ENCODE peak calls at places on chromosome 7, in six cellular contexts. R, I, P, J, B and V are unnamed samples.

GRCh38 chr7:46291064-46291463 is 370.0 kb upstream of the IGFBP3 start:
- DNase-seq in J (no peak), I (no peak), P (no peak), R (peak; percentile 54), B (no peak), V (no peak)

GRCh38 chr7:112481833-112482669 is 1.3 kb downstream of the LSMEM1 start:
- DNase-seq in B (no peak), R (peak; percentile 86), J (no peak), P (no peak), I (peak; percentile 50), V (no peak)

GRCh38 chr7:146647444-146647843 is 530.8 kb downstream of the CNTNAP2 start:
- DNase-seq in J (no peak), P (no peak), R (no peak), B (no peak), I (no peak), V (no peak)

GRCh38 chr7:64951250-64951848 is 39.5 kb downstream of the ZNF117 start:
- DNase-seq in R (peak; percentile 54), P (no peak), B (no peak), J (no peak), I (peak; percentile 16), V (peak; percentile 41)

GRCh38 chr7:76003351-76003750 is 9.0 kb upstream of the TMEM120A start:
- DNase-seq in J (no peak), R (no peak), I (no peak), B (no peak), P (no peak), V (no peak)

GRCh38 chr7:32881074-32881982 is 10.2 kb downstream of the KBTBD2 start:
- DNase-seq in R (peak; percentile 36), I (no peak), P (no peak), J (no peak), B (no peak), V (no peak)

GRCh38 chr7:96311967-96312366 is 9.9 kb downstream of the SLC25A13 start:
- DNase-seq in I (no peak), J (no peak), B (no peak), P (no peak), R (peak; percentile 35), V (no peak)

GRCh38 chr7:44220046-44220720 is 19.4 kb downstream of the YKT6 start:
- DNase-seq in P (no peak), B (peak; percentile 52), R (no peak), I (no peak), J (no peak), V (no peak)

GRCh38 chr7:66110861-66111260 is 3.8 kb upstream of the CRCP start:
- DNase-seq in J (no peak), R (peak; percentile 95), B (peak; percentile 3), I (peak; percentile 94), P (no peak), V (no peak)

GRCh38 chr7:112749775-112750174 is 40.4 kb downstream of the TMEM168 start:
- DNase-seq in B (no peak), J (no peak), R (no peak), I (no peak), P (no peak), V (no peak)

GRCh38 chr7:83415840-83416239 is 233.1 kb downstream of the SEMA3E start:
- DNase-seq in B (no peak), J (no peak), I (no peak), R (no peak), P (no peak), V (no peak)

GRCh38 chr7:144398291-144398690 is 5.2 kb downstream of the NOBOX start:
- DNase-seq in R (no peak), B (no peak), P (peak; percentile 13), I (no peak), J (no peak), V (no peak)

GRCh38 chr7:117019786-117020604 is 66.7 kb downstream of the ST7 start:
- DNase-seq in J (no peak), P (peak; percentile 73), B (peak; percentile 64), R (peak; percentile 97), I (peak; percentile 54), V (no peak)

GRCh38 chr7:4248295-4248694 is 433.8 kb upstream of the FOXK1 start:
- DNase-seq in R (no peak), I (no peak), B (no peak), P (no peak), J (no peak), V (no peak)

GRCh38 chr7:200704-201103 is 8.3 kb downstream of the FAM20C start:
- DNase-seq in R (no peak), B (no peak), I (no peak), J (no peak), P (no peak), V (no peak)

GRCh38 chr7:64636386-64636785 is 29.5 kb upstream of the ZNF107 start:
- DNase-seq in J (no peak), P (no peak), R (no peak), I (no peak), B (no peak), V (no peak)

GRCh38 chr7:24587853-24588252 is 14.6 kb downstream of the PALS2 start:
- DNase-seq in P (no peak), B (no peak), J (no peak), R (no peak), I (no peak), V (peak; percentile 59)

GRCh38 chr7:54796150-54796549 is 37.1 kb upstream of the SEC61G start:
- DNase-seq in R (peak; percentile 20), I (no peak), P (no peak), B (no peak), J (no peak), V (no peak)

GRCh38 chr7:33970566-33970965 is 65.2 kb downstream of the BMPER start:
- DNase-seq in P (no peak), R (no peak), B (no peak), J (no peak), I (no peak), V (no peak)

GRCh38 chr7:254337-255037 is 35.5 kb upstream of the FOXL3 start:
- DNase-seq in P (no peak), B (no peak), R (no peak), I (no peak), J (no peak), V (no peak)

GRCh38 chr7:107304636-107305035 is 135.8 kb downstream of the HBP1 start:
- DNase-seq in B (no peak), J (no peak), P (no peak), R (no peak), I (no peak), V (no peak)

GRCh38 chr7:47757946-47758371 is 176.0 kb upstream of the TNS3 start:
- DNase-seq in R (peak; percentile 73), J (no peak), P (peak; percentile 90), I (no peak), B (no peak), V (no peak)

GRCh38 chr7:16320261-16320660 is 101.1 kb downstream of the CRPPA start:
- DNase-seq in I (no peak), J (no peak), R (no peak), B (no peak), P (no peak), V (no peak)

GRCh38 chr7:16317406-16317805 is 103.9 kb downstream of the CRPPA start:
- DNase-seq in I (no peak), J (no peak), P (no peak), R (no peak), B (no peak), V (no peak)

GRCh38 chr7:16318463-16318862 is 102.9 kb downstream of the CRPPA start:
- DNase-seq in R (no peak), I (no peak), P (no peak), J (no peak), B (no peak), V (no peak)

GRCh38 chr7:16315280-16315679 is 106.1 kb downstream of the CRPPA start:
- DNase-seq in P (no peak), J (no peak), I (no peak), R (no peak), B (no peak), V (no peak)

GRCh38 chr7:16318989-16319915 is 102.1 kb downstream of the CRPPA start:
- DNase-seq in P (no peak), J (no peak), B (no peak), I (peak; percentile 81), R (peak; percentile 40), V (no peak)
- H3K27ac ChIP-seq in P (no peak overlapping the region), J (no peak overlapping the region), B (no peak overlapping the region), I (peak overlapping the region; percentile 49), R (no peak overlapping the region), V (no peak overlapping the region)

GRCh38 chr7:140294454-140294853 is 103.9 kb downstream of the SLC37A3 start:
- DNase-seq in J (no peak), B (no peak), I (no peak), R (no peak), P (no peak), V (no peak)

GRCh38 chr7:140297192-140297591 is 101.1 kb downstream of the SLC37A3 start:
- DNase-seq in B (no peak), I (no peak), R (no peak), P (no peak), J (no peak), V (no peak)

GRCh38 chr7:140300263-140301131 is 97.8 kb downstream of the SLC37A3 start:
- DNase-seq in R (no peak), J (no peak), B (no peak), I (no peak), P (no peak), V (no peak)

GRCh38 chr7:140295224-140295623 is 103.1 kb downstream of the SLC37A3 start:
- DNase-seq in J (no peak), R (no peak), P (no peak), I (no peak), B (no peak), V (no peak)

GRCh38 chr7:140298213-140298612 is 100.1 kb downstream of the SLC37A3 start:
- DNase-seq in I (no peak), B (no peak), R (no peak), J (no peak), P (no peak), V (no peak)
- H3K27me3 ChIP-seq in I (no peaks in the 10 kb centered on the region), B (no peaks in the 10 kb centered on the region), R (peaks cover 7% of the 10 kb centered on the region), J (no peaks in the 10 kb centered on the region), P (no peaks in the 10 kb centered on the region), V (no peaks in the 10 kb centered on the region)

DNA sequence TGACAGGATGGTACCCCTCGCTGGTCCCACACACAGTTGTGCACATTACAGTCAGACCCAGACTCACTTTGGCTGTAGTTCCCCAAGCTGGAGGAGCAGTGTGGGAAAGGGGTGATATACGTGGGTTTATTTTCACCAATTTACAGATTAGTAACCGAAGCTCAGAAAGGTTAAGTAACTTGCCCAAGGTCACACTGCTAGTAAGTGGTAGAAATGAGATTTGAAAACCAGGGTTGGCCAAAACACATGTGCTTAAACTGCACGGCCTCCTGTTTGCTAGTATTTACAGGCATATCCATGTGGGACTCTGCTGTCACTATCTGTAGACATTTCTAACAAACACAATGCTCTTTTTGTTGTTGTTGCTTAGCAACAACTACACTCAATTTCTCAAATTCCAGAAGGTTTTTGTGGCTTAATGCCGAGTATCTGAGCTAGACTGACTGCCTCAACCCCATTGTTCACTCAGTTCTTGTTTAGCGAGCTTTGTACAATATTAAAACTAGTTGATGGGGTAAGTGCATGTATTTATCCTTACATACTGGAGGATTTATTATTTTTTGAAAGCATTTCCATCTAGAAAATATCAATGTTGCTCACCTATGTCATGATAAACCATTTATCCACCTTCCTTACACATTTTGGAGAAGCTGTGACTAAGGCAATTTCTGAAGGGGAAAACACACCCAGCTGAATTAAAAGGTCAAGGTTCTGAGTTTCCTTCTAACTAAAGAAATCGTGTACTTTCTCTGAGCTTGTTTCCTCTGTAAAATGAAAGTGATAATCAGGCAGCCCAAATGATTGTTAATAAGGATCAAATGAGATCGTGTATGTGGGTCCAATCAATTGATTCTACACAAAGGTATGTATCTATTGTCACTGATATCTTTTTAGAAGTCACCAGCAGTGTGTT is 5.3 kb upstream of the TMEM139 start:
- DNase-seq in P (no peak), J (no peak), R (peak; percentile 68), B (no peak), I (no peak), V (peak; percentile 74)
- H3K27ac ChIP-seq in P (peak overlapping the region; percentile 34), J (peak overlapping the region; percentile 72), R (no peak overlapping the region), B (peak overlapping the region; percentile 79), I (no peak overlapping the region), V (peak overlapping the region; percentile 74)

GRCh38 chr7:151254316-151254715 is 5.8 kb upstream of the SMARCD3 start:
- DNase-seq in R (no peak), B (no peak), P (no peak), J (no peak), I (no peak), V (no peak)
- H3K27me3 ChIP-seq in R (peaks cover 12% of the 10 kb centered on the region), B (no peaks in the 10 kb centered on the region), P (no peaks in the 10 kb centered on the region), J (no peaks in the 10 kb centered on the region), I (no peaks in the 10 kb centered on the region), V (peaks cover 24% of the 10 kb centered on the region)